ENCODE peak calls at places on chromosomes 1 and 21, in six cellular contexts. B, J, U, Z, N and C are unnamed samples.

GRCh38 chr1:156388814-156389137 is 19.8 kb downstream of the RHBG start:
- DNase-seq in B (no peak), J (no peak), U (no peak), Z (no peak), N (no peak), C (no peak)

GRCh38 chr1:6621429-6622391 is 3.0 kb upstream of the THAP3 start:
- DNase-seq in B (no peak), J (no peak), U (no peak), Z (no peak), N (no peak), C (no peak)

GRCh38 chr1:185375583-185375982 is 58.5 kb upstream of the IVNS1ABP start:
- DNase-seq in B (no peak), J (no peak), U (no peak), Z (no peak), N (no peak), C (no peak)

GRCh38 chr1:93844262-93845045 is 34.6 kb downstream of the DNTTIP2 start:
- DNase-seq in B (peak; percentile 50), J (no peak), U (peak; percentile 40), Z (peak; percentile 68), N (no peak), C (peak; percentile 62)

GRCh38 chr1:57192256-57192655 is 226.4 kb upstream of the C8B start:
- DNase-seq in B (no peak), J (no peak), U (no peak), Z (no peak), N (no peak), C (no peak)

GRCh38 chr21:45141507-45141906 is 67.1 kb downstream of the ADARB1 start:
- DNase-seq in B (no peak), J (no peak), U (no peak), Z (no peak), N (no peak), C (no peak)

GRCh38 chr1:234989479-234990327 is 138.9 kb downstream of the TOMM20 start:
- DNase-seq in B (no peak), J (no peak), U (no peak), Z (no peak), N (no peak), C (no peak)

GRCh38 chr1:63087966-63088365 is 234.4 kb upstream of the FOXD3 start:
- DNase-seq in B (no peak), J (no peak), U (no peak), Z (no peak), N (no peak), C (no peak)

GRCh38 chr1:10007161-10007560 is 10.1 kb downstream of the RBP7 start:
- DNase-seq in B (no peak), J (no peak), U (no peak), Z (no peak), N (no peak), C (no peak)

GRCh38 chr1:159076753-159077656 is at the start of gene AIM2:
- DNase-seq in B (no peak), J (no peak), U (peak; percentile 77), Z (no peak), N (peak; percentile 80), C (no peak)

GRCh38 chr1:191176131-191176530 is 698.5 kb upstream of the BRINP3 start:
- DNase-seq in B (no peak), J (no peak), U (no peak), Z (no peak), N (no peak), C (no peak)

GRCh38 chr1:191174298-191174697 is 696.6 kb upstream of the BRINP3 start:
- DNase-seq in B (no peak), J (no peak), U (no peak), Z (no peak), N (no peak), C (no peak)
- H3K4me3 ChIP-seq in B (no peak overlapping the region), J (no peak overlapping the region), U (no peak overlapping the region), Z (no peak overlapping the region), N (no peak overlapping the region), C (no peak overlapping the region)

GRCh38 chr21:42732033-42732410 is 78.6 kb downstream of the PDE9A start:
- DNase-seq in B (no peak), J (no peak), U (peak; percentile 18), Z (no peak), N (no peak), C (no peak)

GRCh38 chr21:42735061-42735460 is 81.6 kb downstream of the PDE9A start:
- DNase-seq in B (no peak), J (no peak), U (peak; percentile 17), Z (no peak), N (no peak), C (no peak)

GRCh38 chr21:42733037-42733632 is 79.7 kb downstream of the PDE9A start:
- DNase-seq in B (no peak), J (no peak), U (peak; percentile 11), Z (no peak), N (no peak), C (no peak)

GRCh38 chr21:42734323-42734971 is 81.0 kb downstream of the PDE9A start:
- DNase-seq in B (no peak), J (no peak), U (peak; percentile 10), Z (no peak), N (no peak), C (no peak)

DNA sequence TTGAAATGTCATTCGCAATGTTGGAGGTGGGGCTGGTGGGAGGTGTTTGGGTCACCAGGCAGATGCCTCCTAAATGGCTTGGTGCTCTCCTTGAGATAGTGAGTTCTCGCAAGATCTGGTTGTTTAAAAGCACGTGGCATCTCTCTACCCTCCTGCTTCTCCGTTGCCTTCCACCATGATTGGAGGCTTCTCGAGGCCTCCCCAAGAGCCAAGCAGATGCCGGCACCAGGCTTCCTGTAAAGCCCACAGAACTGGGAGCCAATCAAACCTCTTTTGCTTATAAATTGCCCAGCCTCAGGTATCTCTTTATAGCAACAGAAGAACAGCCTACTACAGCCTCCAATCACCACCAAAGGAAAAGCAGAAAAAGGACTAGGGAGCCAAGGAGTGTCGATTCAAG is 80.5 kb downstream of the PDE9A start:
- DNase-seq in B (no peak), J (no peak), U (peak; percentile 11), Z (no peak), N (no peak), C (no peak)
- H3K27ac ChIP-seq in B (no peak overlapping the region), J (no peak overlapping the region), U (peak overlapping the region; percentile 88), Z (no peak overlapping the region), N (no peak overlapping the region), C (no peak overlapping the region)

GRCh38 chr1:84971957-84972356 is 25.0 kb downstream of the MCOLN2 start:
- DNase-seq in B (no peak), J (no peak), U (no peak), Z (no peak), N (no peak), C (no peak)
- H3K4me3 ChIP-seq in B (no peak overlapping the region), J (no peak overlapping the region), U (no peak overlapping the region), Z (no peak overlapping the region), N (no peak overlapping the region), C (no peak overlapping the region)

DNA sequence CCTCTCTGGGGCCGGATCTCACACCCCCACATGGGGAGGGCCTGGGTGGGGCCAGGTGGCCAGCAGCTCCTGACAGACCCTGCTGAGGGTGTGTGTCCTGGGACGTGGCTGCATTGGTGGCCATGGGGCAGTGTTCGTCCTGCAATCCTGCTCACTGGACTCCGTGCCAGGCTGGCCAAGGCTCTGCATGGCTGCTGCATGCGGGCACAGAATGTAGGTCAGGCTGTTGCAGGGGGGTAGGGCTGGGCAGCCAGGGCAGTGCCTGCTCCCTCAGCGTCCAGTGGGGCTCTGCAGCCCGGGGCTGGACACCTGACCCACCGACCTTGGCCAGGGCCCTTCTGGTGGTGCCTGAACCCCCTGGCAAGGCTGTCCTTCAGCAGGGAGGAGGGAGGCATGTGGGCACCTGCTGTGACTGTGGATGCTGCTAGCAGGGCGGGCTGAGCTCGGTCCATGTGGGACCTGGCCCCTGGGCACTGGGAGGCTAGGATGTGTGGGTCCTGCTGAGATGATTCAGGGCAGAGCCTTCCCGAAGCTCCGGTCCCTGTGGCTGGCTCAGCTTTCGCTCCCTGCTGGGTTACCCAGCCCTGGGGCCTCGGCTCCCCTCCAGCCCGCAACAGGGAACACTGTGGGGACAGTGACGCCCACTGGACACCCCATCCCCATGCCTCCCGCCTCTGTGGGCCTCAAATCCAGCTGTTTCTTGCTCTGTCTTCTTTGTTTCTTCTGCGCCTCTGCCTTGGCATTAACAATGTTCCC is 14.9 kb upstream of the PLCH2 start:
- DNase-seq in B (no peak), J (no peak), U (no peak), Z (no peak), N (no peak), C (no peak)
- H3K27ac ChIP-seq in B (peak overlapping the region; percentile 95), J (no peak overlapping the region), U (no peak overlapping the region), Z (no peak overlapping the region), N (no peak overlapping the region), C (no peak overlapping the region)

GRCh38 chr1:219582865-219583264 is 30.0 kb downstream of the ZC3H11B start:
- DNase-seq in B (no peak), J (no peak), U (no peak), Z (no peak), N (no peak), C (no peak)

GRCh38 chr1:219587817-219588561 is 24.9 kb downstream of the ZC3H11B start:
- DNase-seq in B (no peak), J (no peak), U (no peak), Z (no peak), N (no peak), C (peak; percentile 34)

GRCh38 chr1:219582310-219582709 is 30.6 kb downstream of the ZC3H11B start:
- DNase-seq in B (no peak), J (no peak), U (no peak), Z (no peak), N (no peak), C (no peak)

GRCh38 chr1:219585837-219586465 is 27.0 kb downstream of the ZC3H11B start:
- DNase-seq in B (no peak), J (no peak), U (no peak), Z (no peak), N (no peak), C (no peak)

GRCh38 chr1:219587401-219587800 is 25.5 kb downstream of the ZC3H11B start:
- DNase-seq in B (no peak), J (no peak), U (no peak), Z (no peak), N (no peak), C (no peak)
- H3K4me3 ChIP-seq in B (no peak overlapping the region), J (no peak overlapping the region), U (no peak overlapping the region), Z (no peak overlapping the region), N (no peak overlapping the region), C (no peak overlapping the region)

DNA sequence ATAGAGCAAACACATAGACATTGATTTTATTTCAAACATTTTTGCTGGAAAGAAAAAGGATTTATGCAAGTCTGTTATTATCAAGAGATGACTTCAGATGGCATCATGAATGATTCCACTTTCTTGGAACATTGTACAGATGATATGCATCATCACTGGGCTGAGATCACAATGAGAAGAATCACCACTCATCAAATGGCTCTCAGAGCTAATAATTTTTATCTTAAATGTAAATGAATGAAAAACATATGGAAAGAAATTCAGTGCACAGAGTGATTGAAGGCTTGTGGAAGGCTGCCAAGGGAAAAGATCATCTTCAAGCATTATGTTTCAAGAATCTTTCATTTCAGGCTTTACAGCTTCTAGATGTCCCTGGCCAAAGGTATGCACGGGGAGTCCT is 955.7 kb downstream of the TTLL7 start:
- DNase-seq in B (no peak), J (no peak), U (no peak), Z (no peak), N (no peak), C (no peak)
- H3K27ac ChIP-seq in B (no peak overlapping the region), J (no peak overlapping the region), U (no peak overlapping the region), Z (no peak overlapping the region), N (no peak overlapping the region), C (no peak overlapping the region)